ENCODE peak calls at places on chromosomes 16 and 17, in six cellular contexts. A, L, S, G, Z and F are unnamed samples.

GRCh38 chr17:7328840-7329359 is at the start of gene NEURL4:
- DNase-seq in G (no peak), S (no peak), A (no peak), L (no peak), Z (peak), F (peak)

GRCh38 chr17:37430051-37430591 is 23.4 kb downstream of the TADA2A start:
- DNase-seq in S (no peak), G (no peak), Z (no peak), A (no peak), L (no peak), F (no peak)

GRCh38 chr16:8764486-8765250 is 32.8 kb downstream of the TMEM186 start:
- DNase-seq in G (no peak), Z (no peak), S (no peak), L (no peak), A (no peak), F (no peak)

GRCh38 chr17:35743911-35744328 is 9.1 kb downstream of the GAS2L2 start:
- DNase-seq in A (peak), G (no peak), Z (peak), S (peak), L (peak), F (no peak)

GRCh38 chr17:80781851-80782277 is 209.8 kb upstream of the CHMP6 start:
- DNase-seq in Z (no peak), A (no peak), L (no peak), S (no peak), G (peak), F (no peak)

GRCh38 chr16:84983308-84983707 is 28.0 kb downstream of the ZDHHC7 start:
- DNase-seq in S (no peak), L (no peak), Z (no peak), G (no peak), A (no peak), F (no peak)

GRCh38 chr17:5099271-5099670 is 12.4 kb downstream of the ZNF232 start:
- DNase-seq in Z (no peak), G (no peak), S (no peak), A (peak), L (no peak), F (no peak)

GRCh38 chr17:17808706-17809432 is 27.9 kb downstream of the SREBF1 start:
- DNase-seq in G (no peak), L (no peak), A (no peak), S (no peak), Z (no peak), F (no peak)

GRCh38 chr17:76791053-76791980 is 53.4 kb downstream of the MFSD11 start:
- DNase-seq in L (peak), Z (peak), G (no peak), S (peak), A (no peak), F (no peak)

GRCh38 chr16:1416521-1416941 is 2.0 kb upstream of the UNKL start:
- DNase-seq in Z (peak), G (no peak), S (no peak), A (no peak), L (peak), F (no peak)

GRCh38 chr17:42087736-42088705 is 10.3 kb downstream of the ZNF385C start:
- DNase-seq in S (no peak), L (no peak), Z (no peak), G (no peak), A (no peak), F (no peak)

GRCh38 chr16:66511615-66512500 is 38.1 kb downstream of the TK2 start:
- DNase-seq in A (no peak), S (no peak), L (peak), Z (peak), G (peak), F (peak)

GRCh38 chr16:81610144-81610842 is 165.7 kb downstream of the CMIP start:
- DNase-seq in Z (peak), A (no peak), S (no peak), L (peak), G (no peak), F (no peak)

GRCh38 chr17:59094921-59095530 is 11.7 kb downstream of the TRIM37 start:
- DNase-seq in S (no peak), Z (no peak), L (peak), G (no peak), A (peak), F (no peak)

GRCh38 chr17:35314415-35315216 is 58.8 kb downstream of the SLFN11 start:
- DNase-seq in S (no peak), A (peak), L (no peak), Z (no peak), G (peak), F (no peak)

GRCh38 chr16:77276686-77277085 is 77.5 kb downstream of the SYCE1L start:
- DNase-seq in G (no peak), S (no peak), Z (no peak), A (no peak), L (no peak), F (no peak)

GRCh38 chr17:64455993-64456885 is 7.3 kb downstream of the MILR1 start:
- DNase-seq in G (no peak), S (peak), Z (no peak), A (no peak), L (no peak), F (no peak)

GRCh38 chr17:9151091-9151490 is 129.8 kb downstream of the NTN1 start:
- DNase-seq in G (no peak), L (no peak), Z (no peak), A (no peak), S (no peak), F (peak)

GRCh38 chr17:80986816-80987480 is 4.7 kb upstream of the CHMP6 start:
- DNase-seq in Z (no peak), L (no peak), S (peak), A (no peak), G (no peak), F (no peak)

GRCh38 chr16:70162041-70162451 is 11.5 kb upstream of the CLEC18C start:
- DNase-seq in L (peak), S (no peak), A (no peak), G (no peak), Z (peak), F (no peak)

GRCh38 chr17:41329279-41329925 is 13.9 kb upstream of the KRTAP17-1 start:
- DNase-seq in S (no peak), Z (peak), L (peak), A (peak), G (peak), F (peak)

GRCh38 chr16:58462997-58463891 is 36.7 kb upstream of the NDRG4 start:
- DNase-seq in Z (no peak), L (no peak), S (no peak), A (peak), G (peak), F (peak)

GRCh38 chr17:57935833-57936807 is 19.1 kb downstream of the CUEDC1 start:
- DNase-seq in G (no peak), S (no peak), L (peak), A (peak), Z (no peak), F (peak)

GRCh38 chr16:1324286-1324826 is 9.1 kb upstream of the BAIAP3 start:
- DNase-seq in G (no peak), L (no peak), A (no peak), S (no peak), Z (no peak), F (no peak)

GRCh38 chr16:49821614-49822282 is 34.2 kb downstream of the ZNF423 start:
- DNase-seq in L (no peak), Z (no peak), A (no peak), G (no peak), S (no peak), F (no peak)

GRCh38 chr17:63571632-63572310 is 21.5 kb downstream of the DCAF7 start:
- DNase-seq in Z (peak), S (no peak), A (no peak), G (no peak), L (peak), F (no peak)

GRCh38 chr16:66260522-66261290 is 105.8 kb upstream of the CDH5 start:
- DNase-seq in S (no peak), G (no peak), A (no peak), L (no peak), Z (no peak), F (peak)

GRCh38 chr16:27776556-27776955 is 226.6 kb downstream of the KATNIP start:
- DNase-seq in Z (no peak), G (no peak), S (no peak), A (no peak), L (no peak), F (no peak)

GRCh38 chr16:10093564-10093963 is 88.7 kb downstream of the GRIN2A start:
- DNase-seq in A (no peak), L (no peak), Z (no peak), G (no peak), S (no peak), F (no peak)